ENCODE peak calls at places on chromosomes 1 and 21, in nine cellular contexts. O is B cell, E is endothelial cell of umbilical vein, C is heart left ventricle, T is upper lobe of right lung, J is bronchial epithelial cell, X is PC-3, B is D721Med, I is astrocyte of the cerebellum. U is an unnamed sample.

GRCh38 chr1:45002650-45003645 is 8.2 kb downstream of the HECTD3 start:
- DNase-seq in O (no peak), E (no peak), C (no peak), T (peak; percentile 53), J (no peak), X (no peak), B (no peak), I (no peak), U (no peak)

GRCh38 chr21:42734323-42734971 is 81.0 kb downstream of the PDE9A start:
- DNase-seq in O (no peak), E (no peak), C (no peak), T (no peak), J (no peak), X (peak; percentile 58), B (no peak), I (no peak), U (no peak)

GRCh38 chr1:56477164-56478111 is 101.9 kb downstream of the PLPP3 start:
- DNase-seq in O (peak; percentile 24), E (peak; percentile 25), C (peak; percentile 79), T (peak; percentile 89), J (no peak), X (no peak), B (no peak), I (no peak), U (peak; percentile 26)

GRCh38 chr1:200386416-200386815 is 23.4 kb downstream of the ZNF281 start:
- DNase-seq in O (no peak), E (no peak), C (no peak), T (no peak), J (no peak), X (no peak), B (no peak), I (no peak), U (no peak)

GRCh38 chr1:20634594-20635084 is 1.4 kb downstream of the PINK1 start:
- DNase-seq in O (no peak), E (no peak), C (peak; percentile 62), T (peak; percentile 80), J (peak; percentile 52), X (peak; percentile 71), B (no peak), I (peak; percentile 39), U (no peak)

GRCh38 chr1:169142129-169142528 is 35.6 kb downstream of the ATP1B1 start:
- DNase-seq in O (no peak), E (no peak), C (no peak), T (no peak), J (no peak), X (no peak), B (no peak), I (no peak), U (no peak)

GRCh38 chr1:225824522-225824921 is 14.6 kb downstream of the EPHX1 start:
- DNase-seq in O (no peak), E (no peak), C (no peak), T (no peak), J (no peak), X (no peak), B (no peak), I (no peak), U (no peak)

GRCh38 chr1:1360511-1361169 is 2.3 kb upstream of the MXRA8 start:
- DNase-seq in O (no peak), E (no peak), C (peak; percentile 80), T (peak; percentile 74), J (peak; percentile 66), X (peak; percentile 97), B (no peak), I (peak; percentile 81), U (no peak)

GRCh38 chr1:7116001-7116400 is 330.7 kb downstream of the CAMTA1 start:
- DNase-seq in O (no peak), E (no peak), C (no peak), T (no peak), J (peak; percentile 26), X (no peak), B (no peak), I (no peak), U (no peak)

GRCh38 chr1:7117265-7117598 is 332.0 kb downstream of the CAMTA1 start:
- DNase-seq in O (no peak), E (no peak), C (no peak), T (no peak), J (no peak), X (no peak), B (no peak), I (no peak), U (no peak)

GRCh38 chr1:7121622-7121988 is 336.4 kb downstream of the CAMTA1 start:
- DNase-seq in O (no peak), E (no peak), C (peak; percentile 88), T (no peak), J (no peak), X (no peak), B (no peak), I (no peak), U (no peak)

GRCh38 chr1:7120863-7121621 is 335.8 kb downstream of the CAMTA1 start:
- DNase-seq in O (no peak), E (no peak), C (no peak), T (no peak), J (no peak), X (no peak), B (no peak), I (peak; percentile 64), U (no peak)

DNA sequence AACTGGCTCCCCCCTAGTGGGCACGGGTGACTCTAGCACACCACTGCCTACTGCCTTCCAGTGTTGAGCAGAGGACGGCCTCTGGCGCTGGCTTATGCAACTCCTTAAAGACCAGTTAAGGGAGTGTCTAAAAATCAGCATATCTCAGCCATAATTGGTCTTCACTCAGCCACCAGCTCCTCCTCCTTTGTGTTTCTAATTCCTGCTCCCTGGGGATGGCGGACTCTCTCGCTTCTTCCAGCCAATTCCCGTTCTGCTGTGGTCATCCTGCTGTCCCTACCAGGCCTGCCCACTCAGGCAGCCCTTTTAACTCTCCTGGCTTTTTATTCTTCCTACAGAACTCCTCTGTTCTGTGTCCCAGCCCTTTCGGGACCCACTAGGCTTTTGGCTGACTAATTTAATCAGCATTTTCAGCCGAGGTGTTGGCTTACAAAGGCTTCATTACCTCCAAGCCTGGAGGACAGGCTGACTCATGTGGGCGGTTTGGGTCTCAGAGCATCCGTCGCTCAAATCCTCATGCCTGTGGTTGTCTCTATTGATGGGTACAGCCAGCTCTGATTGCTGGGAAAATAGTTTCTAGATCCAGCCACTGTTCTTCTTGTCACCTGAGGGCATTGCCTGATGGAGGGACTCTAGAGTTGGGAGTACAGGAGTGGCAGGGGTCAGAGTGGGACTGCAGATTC is 332.5 kb downstream of the CAMTA1 start:
- DNase-seq in O (no peak), E (no peak), C (peak; percentile 42), T (no peak), J (peak; percentile 96), X (no peak), B (no peak), I (peak; percentile 78), U (no peak)
- TF ChIP-seq CTCF in O (no peak), E (no peak), C (no peak), T (no peak), J (peak; percentile 52), X (peak; percentile 14), B (peak; percentile 15), I (peak; percentile 35), U (no peak)

GRCh38 chr1:43197343-43198127 is 25.4 kb downstream of the CFAP57 start:
- DNase-seq in O (no peak), E (no peak), C (no peak), T (no peak), J (no peak), X (no peak), B (no peak), I (no peak), U (no peak)
- TF ChIP-seq CTCF in O (no peak), E (no peak), C (no peak), T (no peak), J (no peak), X (peak; percentile 17), B (peak; percentile 6), I (no peak), U (no peak)

GRCh38 chr1:203278885-203279406 is 26.4 kb upstream of the BTG2 start:
- DNase-seq in O (no peak), E (no peak), C (no peak), T (peak; percentile 34), J (peak; percentile 65), X (no peak), B (no peak), I (no peak), U (no peak)

GRCh38 chr1:203280061-203280460 is 25.3 kb upstream of the BTG2 start:
- DNase-seq in O (no peak), E (no peak), C (no peak), T (no peak), J (no peak), X (no peak), B (no peak), I (no peak), U (no peak)

GRCh38 chr1:203282720-203283542 is 22.4 kb upstream of the BTG2 start:
- DNase-seq in O (peak; percentile 34), E (no peak), C (no peak), T (peak; percentile 42), J (no peak), X (no peak), B (peak; percentile 82), I (no peak), U (no peak)

GRCh38 chr1:203281851-203282661 is 23.3 kb upstream of the BTG2 start:
- DNase-seq in O (no peak), E (no peak), C (peak; percentile 53), T (no peak), J (no peak), X (no peak), B (no peak), I (no peak), U (no peak)

DNA sequence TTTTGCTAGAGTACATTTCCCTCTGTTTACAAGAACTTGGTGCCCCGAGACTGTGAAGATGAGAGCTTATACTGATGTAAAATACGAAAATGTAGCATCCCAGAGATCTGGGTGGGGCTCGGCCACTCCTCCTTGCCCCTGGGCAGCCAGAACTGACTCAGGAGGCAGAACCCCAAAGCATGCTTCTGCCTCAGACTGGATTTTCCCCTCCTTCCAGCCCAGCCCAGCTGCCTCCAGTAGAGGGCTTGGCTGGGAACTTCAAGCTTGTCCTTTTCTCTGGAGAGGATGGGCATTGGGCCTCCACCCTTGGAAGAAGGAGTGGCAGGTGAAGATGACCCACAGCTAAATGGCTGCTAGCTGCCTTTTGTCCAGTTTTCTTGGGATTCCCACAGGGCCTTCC is 24.3 kb upstream of the BTG2 start:
- DNase-seq in O (no peak), E (no peak), C (no peak), T (peak; percentile 30), J (peak; percentile 85), X (peak; percentile 46), B (no peak), I (no peak), U (no peak)
- TF ChIP-seq CTCF in O (no peak), E (no peak), C (no peak), T (no peak), J (peak; percentile 49), X (peak; percentile 33), B (no peak), I (peak; percentile 15), U (no peak)

DNA sequence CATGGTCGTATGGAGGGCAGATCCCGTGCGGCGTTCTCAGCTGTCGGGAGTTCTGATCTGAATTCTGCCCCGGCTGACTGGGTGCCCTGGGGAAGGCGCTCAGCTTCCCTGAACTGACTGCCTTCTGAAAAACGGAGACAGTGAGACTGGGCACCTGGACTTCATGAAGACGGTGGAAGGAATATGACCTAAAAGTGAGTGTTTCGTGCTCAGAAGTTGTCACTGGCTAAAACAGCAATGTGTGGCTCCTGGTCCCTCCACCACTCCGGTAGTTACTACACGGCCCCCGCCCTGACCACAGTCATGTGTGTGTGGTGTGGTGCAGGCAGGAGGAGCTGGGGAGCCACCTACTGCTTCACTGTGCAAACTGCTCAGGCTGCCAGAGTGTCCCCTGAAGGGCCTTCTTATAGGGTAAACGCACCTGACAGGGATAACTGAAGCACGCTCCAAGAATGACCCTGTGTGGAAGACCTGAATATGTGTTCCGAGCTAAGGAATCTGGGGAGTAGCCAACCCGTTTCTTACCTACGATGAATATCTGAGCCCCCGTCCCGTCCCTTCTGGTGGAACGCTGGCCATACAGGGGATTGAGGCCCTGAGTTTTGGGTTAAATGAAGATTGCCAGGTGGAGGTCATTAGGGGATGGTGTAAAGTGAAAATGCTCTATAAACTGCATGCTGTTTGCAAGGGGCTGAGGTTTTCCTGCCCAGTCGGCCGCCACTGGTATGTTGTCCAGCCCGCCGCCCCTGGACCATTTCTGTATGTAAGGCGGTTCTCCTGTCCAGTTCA is 640 bp upstream of the MYOM3 start:
- DNase-seq in O (peak; percentile 44), E (peak; percentile 63), C (peak; percentile 89), T (peak; percentile 86), J (peak; percentile 68), X (peak; percentile 74), B (no peak), I (peak; percentile 33), U (peak; percentile 76)
- TF ChIP-seq CTCF in O (no peak), E (peak; percentile 32), C (peak; percentile 72), T (peak; percentile 52), J (peak; percentile 79), X (peak; percentile 80), B (peak; percentile 47), I (peak; percentile 66), U (peak; percentile 63)